ENCODE peak calls at places on chromosomes 11 and 22, in eight cellular contexts. A is NB4, K is erythroblast, N is Peyer's patch, B is sigmoid colon, M is testis, E is transverse colon, O is heart left ventricle. P is an unnamed sample.

GRCh38 chr11:67545280-67545679 is 22.0 kb upstream of the CABP2 start:
- DNase-seq in A (no peak), K (peak), N (peak), B (no peak), M (no peak), E (peak), O (peak), P (no peak)

GRCh38 chr22:19849800-19850481 is 4.7 kb downstream of the GNB1L start:
- DNase-seq in A (no peak), K (no peak), N (no peak), B (peak), M (no peak), E (no peak), O (no peak), P (no peak)

GRCh38 chr22:24471570-24471969 is 23.6 kb upstream of the UPB1 start:
- DNase-seq in A (no peak), K (no peak), N (no peak), B (peak), M (peak), E (no peak), O (peak), P (no peak)

GRCh38 chr22:48627203-48627602 is 1200.5 kb downstream of the BRD1 start:
- DNase-seq in A (peak), K (no peak), N (no peak), B (no peak), M (no peak), E (no peak), O (no peak), P (no peak)

GRCh38 chr22:21641417-21641794 is 696 bp upstream of the SDF2L1 start:
- DNase-seq in A (peak), K (peak), N (peak), B (no peak), M (peak), E (peak), O (no peak), P (peak)

GRCh38 chr11:33533668-33534067 is 167.0 kb downstream of the C11orf91 start:
- DNase-seq in A (no peak), K (no peak), N (no peak), B (no peak), M (no peak), E (no peak), O (no peak), P (no peak)

GRCh38 chr11:215581-216037 is 8.1 kb downstream of the RIC8A start:
- DNase-seq in A (no peak), K (no peak), N (peak), B (peak), M (no peak), E (no peak), O (no peak), P (no peak)

GRCh38 chr11:44638032-44638431 is 72.6 kb downstream of the CD82 start:
- DNase-seq in A (no peak), K (no peak), N (peak), B (peak), M (peak), E (peak), O (no peak), P (no peak)

GRCh38 chr11:60964801-60965200 is 6.7 kb upstream of the CD6 start:
- DNase-seq in A (no peak), K (no peak), N (peak), B (no peak), M (no peak), E (no peak), O (no peak), P (no peak)

GRCh38 chr11:36818410-36818809 is 220.4 kb upstream of the RAG2 start:
- DNase-seq in A (peak), K (peak), N (no peak), B (no peak), M (peak), E (peak), O (no peak), P (peak)

GRCh38 chr11:34274712-34275398 is 83.0 kb downstream of the ABTB2 start:
- DNase-seq in A (no peak), K (no peak), N (peak), B (peak), M (peak), E (peak), O (peak), P (peak)

GRCh38 chr11:117356126-117356761 is 28.6 kb downstream of the CEP164 start:
- DNase-seq in A (no peak), K (no peak), N (no peak), B (peak), M (no peak), E (no peak), O (no peak), P (no peak)

GRCh38 chr11:122697636-122698167 is 42.2 kb downstream of the UBASH3B start:
- DNase-seq in A (peak), K (peak), N (peak), B (no peak), M (no peak), E (no peak), O (no peak), P (no peak)

GRCh38 chr11:5596611-5597201 is at the start of gene TRIM6:
- DNase-seq in A (peak), K (peak), N (peak), B (peak), M (peak), E (peak), O (peak), P (peak)

GRCh38 chr11:12185914-12186313 is 75.5 kb downstream of the MICAL2 start:
- DNase-seq in A (no peak), K (no peak), N (no peak), B (no peak), M (no peak), E (no peak), O (no peak), P (no peak)

GRCh38 chr22:17870408-17870807 is 96.1 kb upstream of the BID start:
- DNase-seq in A (no peak), K (no peak), N (peak), B (no peak), M (no peak), E (peak), O (no peak), P (no peak)

GRCh38 chr11:110029714-110030113 is 63.5 kb upstream of the ZC3H12C start:
- DNase-seq in A (no peak), K (no peak), N (no peak), B (no peak), M (no peak), E (no peak), O (no peak), P (no peak)

GRCh38 chr11:110798231-110798630 is 86.0 kb upstream of the ARHGAP20 start:
- DNase-seq in A (no peak), K (no peak), N (no peak), B (no peak), M (no peak), E (no peak), O (no peak), P (no peak)

GRCh38 chr11:12200359-12201015 is 90.1 kb downstream of the MICAL2 start:
- DNase-seq in A (no peak), K (peak), N (no peak), B (peak), M (peak), E (peak), O (peak), P (no peak)

GRCh38 chr11:34256150-34256549 is 101.7 kb downstream of the ABTB2 start:
- DNase-seq in A (no peak), K (no peak), N (no peak), B (no peak), M (no peak), E (no peak), O (no peak), P (no peak)

GRCh38 chr22:50326959-50327710 is at the start of gene DENND6B:
- DNase-seq in A (peak), K (peak), N (peak), B (peak), M (peak), E (peak), O (peak), P (no peak)

GRCh38 chr22:50191041-50191740 is 5.5 kb downstream of the TRABD start:
- DNase-seq in A (peak), K (peak), N (peak), B (no peak), M (no peak), E (peak), O (no peak), P (no peak)

GRCh38 chr11:119702261-119702591 is 26.8 kb downstream of the NECTIN1 start:
- DNase-seq in A (no peak), K (no peak), N (no peak), B (no peak), M (no peak), E (no peak), O (no peak), P (no peak)

GRCh38 chr22:45948081-45948648 is 28.8 kb downstream of the WNT7B start:
- DNase-seq in A (peak), K (no peak), N (no peak), B (no peak), M (no peak), E (no peak), O (no peak), P (no peak)

GRCh38 chr22:23204541-23205157 is 24.3 kb downstream of the BCR start:
- DNase-seq in A (no peak), K (no peak), N (no peak), B (peak), M (peak), E (no peak), O (peak), P (no peak)

GRCh38 chr22:42065408-42066132 is 5.0 kb downstream of the NAGA start:
- DNase-seq in A (no peak), K (no peak), N (peak), B (no peak), M (no peak), E (no peak), O (no peak), P (no peak)

GRCh38 chr22:49965291-49966040 is 4.9 kb downstream of the PIM3 start:
- DNase-seq in A (no peak), K (no peak), N (peak), B (peak), M (no peak), E (peak), O (no peak), P (no peak)

GRCh38 chr11:65792456-65792855 is 5.6 kb downstream of the OVOL1 start:
- DNase-seq in A (no peak), K (no peak), N (no peak), B (no peak), M (no peak), E (no peak), O (no peak), P (no peak)

GRCh38 chr11:76243157-76243556 is 36.9 kb upstream of the WNT11 start:
- DNase-seq in A (no peak), K (no peak), N (no peak), B (no peak), M (no peak), E (no peak), O (no peak), P (no peak)

GRCh38 chr11:116730241-116730561 is 42.6 kb downstream of the BUD13 start:
- DNase-seq in A (no peak), K (no peak), N (peak), B (no peak), M (no peak), E (no peak), O (no peak), P (no peak)

GRCh38 chr11:64028398-64029115 is 7.2 kb upstream of the FLRT1 start:
- DNase-seq in A (no peak), K (no peak), N (no peak), B (no peak), M (peak), E (no peak), O (no peak), P (no peak)

GRCh38 chr11:124769804-124770774 is 8.0 kb upstream of the ESAM start:
- DNase-seq in A (no peak), K (no peak), N (no peak), B (no peak), M (no peak), E (no peak), O (no peak), P (no peak)

GRCh38 chr11:130523609-130524008 is 75.2 kb downstream of the ADAMTS15 start:
- DNase-seq in A (no peak), K (no peak), N (no peak), B (peak), M (no peak), E (no peak), O (no peak), P (peak)

DNA sequence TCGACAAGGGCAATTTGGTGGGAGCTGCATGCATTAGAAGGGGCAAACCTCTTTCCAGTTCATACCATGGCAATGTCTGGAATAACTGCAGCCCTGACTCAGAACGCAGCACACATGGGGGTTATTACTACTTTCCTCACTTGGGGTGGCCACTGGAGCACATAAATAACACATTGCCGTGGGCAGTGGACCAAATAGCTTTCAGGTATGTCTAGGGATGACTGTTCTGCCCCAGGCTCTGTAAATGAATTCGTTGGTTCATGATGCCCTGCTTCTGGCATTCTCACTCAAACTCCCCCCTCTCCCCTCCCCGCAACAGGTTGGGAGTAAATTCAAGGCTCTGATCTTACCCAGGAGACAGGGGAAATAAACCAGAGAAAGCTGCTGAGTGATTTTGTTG is 238.0 kb upstream of the PLET1 start:
- DNase-seq in A (no peak), K (no peak), N (no peak), B (no peak), M (no peak), E (no peak), O (no peak), P (no peak)
- TF ChIP-seq POLR2A in A (no peak), K (no peak), N (no peak), B (no peak), M (no peak), E (no peak), O (no peak), P (no peak)

GRCh38 chr11:132284611-132285010 is 914.2 kb downstream of the NTM start:
- DNase-seq in A (no peak), K (no peak), N (no peak), B (no peak), M (no peak), E (no peak), O (no peak), P (no peak)

GRCh38 chr11:132284048-132284447 is 913.6 kb downstream of the NTM start:
- DNase-seq in A (no peak), K (no peak), N (no peak), B (no peak), M (no peak), E (no peak), O (no peak), P (no peak)

GRCh38 chr11:132289590-132290256 is 919.3 kb downstream of the NTM start:
- DNase-seq in A (no peak), K (no peak), N (no peak), B (no peak), M (no peak), E (no peak), O (no peak), P (no peak)

DNA sequence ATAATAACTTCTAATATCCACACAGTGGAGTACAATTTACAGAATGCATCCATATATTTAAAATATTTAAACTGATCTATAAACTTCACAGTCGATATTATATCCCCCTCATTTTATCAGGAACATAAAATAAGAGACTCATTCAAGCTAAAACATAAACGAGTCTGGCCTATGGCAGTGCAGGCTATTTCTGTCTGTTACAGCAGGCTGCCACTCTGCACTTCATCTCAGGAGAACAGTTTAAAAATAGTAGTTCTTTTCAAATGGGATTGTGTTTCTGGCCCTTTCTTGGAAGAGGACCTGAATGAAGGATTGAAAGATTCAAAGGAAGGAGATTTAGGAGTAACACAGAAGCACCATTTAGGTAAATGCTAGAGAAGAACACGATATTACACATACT is 915.7 kb downstream of the NTM start:
- DNase-seq in A (no peak), K (no peak), N (no peak), B (no peak), M (no peak), E (no peak), O (no peak), P (no peak)
- TF ChIP-seq POLR2A in A (no peak), K (no peak), N (no peak), B (no peak), M (no peak), E (no peak), O (no peak), P (no peak)

DNA sequence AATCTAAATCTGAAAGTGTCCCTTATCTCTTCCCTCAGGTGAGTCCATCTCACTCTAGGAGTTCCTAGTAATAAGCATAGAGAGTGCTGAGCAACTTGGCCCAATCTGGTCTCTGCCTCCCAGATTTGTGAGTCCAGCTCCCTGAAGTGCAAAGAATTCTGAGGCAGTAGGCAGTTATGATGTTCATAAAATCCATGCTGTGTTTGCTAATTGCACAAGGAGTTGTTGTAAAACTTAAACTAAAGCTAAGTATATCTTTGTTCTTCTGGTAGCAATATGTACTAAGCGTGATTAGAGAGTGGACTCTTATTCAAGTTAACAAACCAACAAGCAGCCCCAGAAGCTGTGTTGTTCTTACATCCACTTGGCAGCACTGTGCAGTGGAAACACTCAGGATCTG is 7.6 kb upstream of the PTH start:
- DNase-seq in A (no peak), K (no peak), N (no peak), B (no peak), M (no peak), E (peak), O (no peak), P (no peak)
- TF ChIP-seq POLR2A in A (no peak), K (no peak), N (no peak), B (no peak), M (no peak), E (no peak), O (no peak), P (no peak)

GRCh38 chr22:39515266-39516050 is 4.9 kb upstream of the ATF4 start:
- DNase-seq in A (no peak), K (no peak), N (no peak), B (no peak), M (no peak), E (no peak), O (no peak), P (no peak)
- TF ChIP-seq POLR2A in A (no peak), K (no peak), N (no peak), B (no peak), M (no peak), E (no peak), O (no peak), P (no peak)

GRCh38 chr11:57155838-57156583 is 25.7 kb upstream of the LRRC55 start:
- DNase-seq in A (no peak), K (no peak), N (no peak), B (no peak), M (no peak), E (no peak), O (no peak), P (no peak)

GRCh38 chr11:57154718-57155117 is 27.0 kb upstream of the LRRC55 start:
- DNase-seq in A (no peak), K (no peak), N (no peak), B (no peak), M (no peak), E (no peak), O (no peak), P (no peak)

GRCh38 chr11:57155400-57155799 is 26.4 kb upstream of the LRRC55 start:
- DNase-seq in A (no peak), K (no peak), N (no peak), B (no peak), M (no peak), E (no peak), O (no peak), P (no peak)

GRCh38 chr11:57152134-57152533 is 29.6 kb upstream of the LRRC55 start:
- DNase-seq in A (no peak), K (no peak), N (no peak), B (no peak), M (no peak), E (no peak), O (no peak), P (no peak)

DNA sequence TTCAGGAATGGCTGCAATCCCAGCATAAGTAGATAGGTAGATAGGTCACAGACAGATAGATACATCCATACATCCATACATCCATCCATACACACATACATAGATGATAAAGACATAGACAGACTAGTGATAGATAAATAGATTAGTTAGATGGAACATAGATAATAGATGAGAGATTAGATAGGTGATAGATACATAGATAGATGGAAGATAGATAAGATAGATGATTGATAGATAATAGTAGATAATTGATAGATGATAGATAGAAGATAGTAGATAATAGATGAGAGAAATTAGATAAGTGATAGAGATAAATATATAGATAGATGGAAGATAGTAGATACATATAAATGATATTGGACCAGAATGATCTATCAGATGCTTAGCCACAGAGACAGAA is 28.3 kb upstream of the LRRC55 start:
- DNase-seq in A (no peak), K (no peak), N (no peak), B (no peak), M (no peak), E (no peak), O (no peak), P (no peak)
- TF ChIP-seq POLR2A in A (no peak), K (no peak), N (no peak), B (no peak), M (no peak), E (no peak), O (no peak), P (no peak)

DNA sequence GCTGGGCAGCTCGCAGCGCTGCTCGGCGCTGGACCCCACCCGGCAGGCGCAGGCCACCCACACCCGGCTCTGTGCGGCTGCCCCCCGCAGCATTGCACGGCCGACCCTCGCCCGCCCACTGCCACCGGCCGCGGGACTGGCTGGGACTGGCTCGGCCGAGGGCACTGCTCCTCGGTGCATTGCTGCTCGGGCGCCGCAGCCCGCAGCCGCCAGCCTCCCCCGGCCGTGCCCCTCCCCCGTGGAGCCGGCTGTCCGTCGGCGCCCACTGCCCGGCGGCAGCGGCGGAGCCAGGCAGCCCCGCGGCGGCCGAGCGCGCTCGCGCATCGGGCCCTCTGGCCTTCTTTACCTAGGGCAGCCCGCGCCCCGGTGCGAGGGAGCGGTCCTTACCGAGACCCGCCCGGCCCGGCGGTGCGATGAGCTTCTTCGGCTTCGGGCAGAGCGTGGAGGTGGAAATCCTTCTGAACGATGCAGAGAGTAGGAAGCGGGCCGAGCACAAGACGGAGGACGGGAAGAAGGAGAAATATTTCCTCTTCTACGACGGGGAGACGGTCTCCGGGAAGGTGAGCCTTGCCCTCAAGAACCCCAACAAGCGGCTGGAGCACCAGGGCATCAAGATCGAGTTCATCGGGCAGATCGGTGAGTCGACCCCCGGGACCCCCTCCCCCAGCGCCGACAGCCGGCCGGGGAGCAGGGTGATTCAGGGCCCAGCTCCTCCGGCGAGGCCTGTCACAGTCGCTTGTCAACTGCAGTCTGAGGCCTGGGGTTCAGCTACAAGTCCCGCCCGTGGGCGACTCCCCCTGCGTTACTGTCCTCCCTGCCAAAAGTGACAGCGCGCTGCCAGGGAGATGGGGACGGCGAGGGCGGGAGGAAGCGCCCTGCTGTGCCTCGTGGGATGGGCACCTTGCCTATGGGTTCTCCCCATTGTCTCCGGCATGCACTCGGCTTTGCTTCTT is 515 bp downstream of the VPS26B start:
- DNase-seq in A (peak), K (peak), N (peak), B (peak), M (peak), E (peak), O (peak), P (peak)
- TF ChIP-seq POLR2A in A (no peak), K (peak), N (no peak), B (no peak), M (no peak), E (peak), O (no peak), P (peak)